ENCODE peak calls at places on chromosomes 1 and 21, in seven cellular contexts. H, Q, I, O, P, G and Z are unnamed samples.

GRCh38 chr21:43357708-43358430 is 69.1 kb downstream of the SIK1 start:
- DNase-seq in H (no peak), O (no peak), I (no peak), P (no peak), G (no peak), Q (no peak), Z (no peak)

GRCh38 chr21:31180256-31181088 is 142.2 kb upstream of the KRTAP19-8 start:
- DNase-seq in P (no peak), G (peak; percentile 67), H (peak; percentile 2), O (peak; percentile 49), I (peak; percentile 3), Q (peak; percentile 25), Z (no peak)

GRCh38 chr1:41955461-41956159 is 36.9 kb upstream of the HIVEP3 start:
- DNase-seq in H (peak; percentile 68), O (peak; percentile 57), I (peak; percentile 99), Q (peak; percentile 84), P (peak; percentile 86), G (peak; percentile 82), Z (no peak)

GRCh38 chr1:17094664-17095063 is 24.6 kb downstream of the PADI2 start:
- DNase-seq in P (no peak), O (peak; percentile 50), G (no peak), Q (no peak), I (peak; percentile 10), H (no peak), Z (no peak)

GRCh38 chr1:35243681-35244080 is 24.8 kb upstream of the ZMYM4 start:
- DNase-seq in H (no peak), G (no peak), I (no peak), Q (peak; percentile 16), P (no peak), O (no peak), Z (peak; percentile 28)

GRCh38 chr1:225462714-225463574 is 35.1 kb upstream of the LBR start:
- DNase-seq in Q (no peak), G (no peak), I (no peak), O (no peak), P (no peak), H (no peak), Z (peak; percentile 3)

GRCh38 chr1:93876284-93876683 is 2.7 kb downstream of the DNTTIP2 start:
- DNase-seq in P (no peak), G (no peak), I (no peak), H (no peak), Q (no peak), O (no peak), Z (no peak)

GRCh38 chr1:214700381-214700780 is 97.4 kb downstream of the CENPF start:
- DNase-seq in H (no peak), I (no peak), O (no peak), Q (no peak), G (no peak), P (no peak), Z (no peak)

GRCh38 chr21:45864436-45864835 is 117.1 kb upstream of the COL6A1 start:
- DNase-seq in O (no peak), H (no peak), Q (no peak), P (no peak), G (no peak), I (peak; percentile 8), Z (no peak)

GRCh38 chr1:54163051-54163450 is 10.3 kb upstream of the CDCP2 start:
- DNase-seq in O (no peak), H (no peak), P (no peak), G (no peak), Q (no peak), I (no peak), Z (no peak)

GRCh38 chr1:184930645-184931044 is 43.7 kb downstream of the NIBAN1 start:
- DNase-seq in O (no peak), I (no peak), G (no peak), Q (peak; percentile 4), H (no peak), P (no peak), Z (no peak)

GRCh38 chr1:62109124-62109523 is 85.5 kb upstream of the L1TD1 start:
- DNase-seq in H (no peak), P (no peak), Q (no peak), O (no peak), G (no peak), I (no peak), Z (no peak)

GRCh38 chr1:214584805-214585766 is 17.9 kb upstream of the CENPF start:
- DNase-seq in I (peak; percentile 65), Q (peak; percentile 72), O (peak; percentile 24), G (peak; percentile 61), P (no peak), H (no peak), Z (no peak)

GRCh38 chr1:237205400-237206064 is 163.5 kb downstream of the RYR2 start:
- DNase-seq in G (no peak), H (no peak), I (no peak), Q (peak; percentile 1), O (no peak), P (peak; percentile 25), Z (peak; percentile 17)

GRCh38 chr1:174273766-174274165 is 114.4 kb downstream of the RABGAP1L start:
- DNase-seq in O (no peak), H (no peak), I (no peak), G (no peak), Q (no peak), P (no peak), Z (no peak)

GRCh38 chr1:11492235-11492634 is 13.3 kb downstream of the DISP3 start:
- DNase-seq in O (no peak), H (no peak), I (no peak), P (no peak), Q (no peak), G (no peak), Z (no peak)

GRCh38 chr1:213166868-213167267 is 115.8 kb downstream of the RPS6KC1 start:
- DNase-seq in G (no peak), P (no peak), H (no peak), O (no peak), I (no peak), Q (no peak), Z (no peak)

GRCh38 chr1:67724928-67725560 is 40.0 kb downstream of the GADD45A start:
- DNase-seq in G (peak; percentile 77), H (peak; percentile 67), Q (peak; percentile 81), O (no peak), P (no peak), I (peak; percentile 79), Z (no peak)

GRCh38 chr1:34602907-34603306 is 151.9 kb upstream of the GJB5 start:
- DNase-seq in G (no peak), P (no peak), Q (no peak), I (no peak), O (no peak), H (no peak), Z (no peak)

GRCh38 chr1:82449671-82450070 is 648.9 kb downstream of the ADGRL2 start:
- DNase-seq in H (no peak), O (no peak), P (peak; percentile 1), Q (peak; percentile 0), G (peak; percentile 9), I (no peak), Z (no peak)

GRCh38 chr1:168465942-168466702 is 77.7 kb downstream of the XCL2 start:
- DNase-seq in P (no peak), G (no peak), I (no peak), H (peak; percentile 50), Q (peak; percentile 95), O (peak; percentile 65), Z (peak; percentile 26)

GRCh38 chr1:223724376-223724775 is 12.0 kb downstream of the CAPN2 start:
- DNase-seq in H (no peak), Q (no peak), O (no peak), I (no peak), P (no peak), G (no peak), Z (no peak)

GRCh38 chr1:220592714-220593113 is 64.8 kb downstream of the MARK1 start:
- DNase-seq in I (no peak), O (no peak), H (no peak), Q (no peak), G (no peak), P (no peak), Z (no peak)

GRCh38 chr21:38909109-38909508 is 103.4 kb downstream of the ETS2 start:
- DNase-seq in O (no peak), P (no peak), H (no peak), I (no peak), G (no peak), Q (no peak), Z (no peak)

GRCh38 chr1:245475116-245475515 is 320.3 kb downstream of the KIF26B start:
- DNase-seq in I (peak; percentile 59), G (peak; percentile 70), Q (peak; percentile 65), H (no peak), P (peak; percentile 39), O (no peak), Z (no peak)

GRCh38 chr1:194825382-194825781 is 1639.0 kb upstream of the B3GALT2 start:
- DNase-seq in Q (no peak), G (no peak), O (no peak), P (no peak), H (no peak), I (no peak), Z (no peak)

GRCh38 chr1:161048949-161049722 is 3.4 kb upstream of the USF1 start:
- DNase-seq in O (no peak), P (no peak), H (no peak), G (no peak), I (no peak), Q (no peak), Z (no peak)

GRCh38 chr21:32771134-32771523 is 426 bp downstream of the PAXBP1 start:
- DNase-seq in P (peak; percentile 14), H (peak; percentile 43), I (peak; percentile 36), Q (peak; percentile 54), O (peak; percentile 72), G (peak; percentile 53), Z (peak; percentile 65)

GRCh38 chr1:204435246-204435885 is 23.7 kb upstream of the PPP1R15B start:
- DNase-seq in I (no peak), P (no peak), H (no peak), O (no peak), Q (peak; percentile 91), G (peak; percentile 43), Z (no peak)

GRCh38 chr1:207024202-207025143 is 8.1 kb downstream of the C1orf116 start:
- DNase-seq in I (no peak), O (no peak), H (no peak), G (no peak), P (no peak), Q (peak; percentile 93), Z (no peak)

GRCh38 chr1:114154963-114155322 is 1.3 kb upstream of the SYT6 start:
- DNase-seq in O (no peak), H (peak; percentile 4), Q (no peak), G (peak; percentile 30), I (peak; percentile 13), P (no peak), Z (no peak)

GRCh38 chr1:112237983-112238515 is 158.0 kb upstream of the CTTNBP2NL start:
- DNase-seq in G (no peak), O (no peak), P (no peak), H (no peak), I (no peak), Q (no peak), Z (no peak)

GRCh38 chr1:50332941-50333594 is 90.2 kb downstream of the DMRTA2 start:
- DNase-seq in Q (peak; percentile 15), G (peak; percentile 65), O (peak; percentile 89), P (no peak), I (no peak), H (peak; percentile 77), Z (peak; percentile 52)

GRCh38 chr1:62384276-62385005 is 52.4 kb upstream of the USP1 start:
- DNase-seq in I (peak; percentile 40), O (no peak), H (no peak), P (peak; percentile 59), Q (peak; percentile 61), G (peak; percentile 90), Z (peak; percentile 53)